ENCODE peak calls at places on chromosome 12, in eight cellular contexts. N is psoas muscle; C is caudate nucleus; J is amygdala; X is naive thymus-derived CD4-positive, alpha-beta T cell; A is choroid plexus epithelial cell; E is activated T-helper 1 cell treated with anti-CD3 and anti-CD28 coated beads, Interleukin-2, amount 50 U/mL, for 16 hours; Y is posterior cingulate gyrus. G is an unnamed sample.
A peak's percentile ranks its signal among the peaks of the same experiment; 100 is the strongest.

GRCh38 chr12:94650143-94651056 is at the start of gene TMCC3:
- DNase-seq in X (no peak), A (no peak), E (no peak), J (no peak), Y (peak; percentile 86), C (peak; percentile 13), N (peak; percentile 86), G (no peak)

GRCh38 chr12:45973526-45973925 is 16.8 kb downstream of the SCAF11 start:
- DNase-seq in N (no peak), J (no peak), X (no peak), C (no peak), E (no peak), Y (no peak), A (peak; percentile 15), G (no peak)

GRCh38 chr12:55073043-55074022 is 52.9 kb upstream of the OR9K2 start:
- DNase-seq in E (peak; percentile 51), N (peak; percentile 77), A (peak; percentile 89), Y (peak; percentile 91), X (peak; percentile 72), J (peak; percentile 36), C (peak; percentile 53), G (peak; percentile 65)

GRCh38 chr12:86196465-86196864 is 59.7 kb downstream of the MGAT4C start:
- DNase-seq in Y (no peak), A (no peak), X (no peak), C (no peak), N (no peak), E (no peak), J (no peak), G (no peak)

GRCh38 chr12:85076688-85077430 is 40.7 kb downstream of the LRRIQ1 start:
- DNase-seq in J (no peak), Y (no peak), C (no peak), A (peak; percentile 97), X (no peak), E (no peak), N (no peak), G (peak; percentile 90)

GRCh38 chr12:95674631-95675030 is 115.9 kb downstream of the NTN4 start:
- DNase-seq in Y (no peak), E (no peak), C (no peak), X (no peak), A (peak; percentile 33), J (no peak), N (no peak), G (peak; percentile 21)

GRCh38 chr12:52573306-52573705 is 337 bp downstream of the KRT74 start:
- DNase-seq in C (no peak), N (peak; percentile 41), X (no peak), J (no peak), E (no peak), Y (no peak), A (no peak), G (no peak)

GRCh38 chr12:4762773-4763172 is 42.6 kb downstream of the GALNT8 start:
- DNase-seq in X (no peak), N (no peak), Y (no peak), E (no peak), A (no peak), J (no peak), C (no peak), G (no peak)

GRCh38 chr12:87953257-87953860 is 75.8 kb downstream of the C12orf50 start:
- DNase-seq in A (peak; percentile 89), X (no peak), Y (no peak), N (no peak), E (no peak), C (no peak), J (no peak), G (peak; percentile 54)

GRCh38 chr12:104480826-104481457 is 24.2 kb downstream of the CHST11 start:
- DNase-seq in X (no peak), A (peak; percentile 83), E (no peak), J (no peak), C (no peak), N (peak; percentile 63), Y (no peak), G (no peak)

GRCh38 chr12:39824505-39825198 is 205.0 kb upstream of the ABCD2 start:
- DNase-seq in A (peak; percentile 45), J (no peak), X (no peak), N (no peak), E (no peak), Y (no peak), C (no peak), G (no peak)

GRCh38 chr12:117686911-117687377 is 281.8 kb downstream of the KSR2 start:
- DNase-seq in A (no peak), X (no peak), Y (no peak), C (no peak), N (peak; percentile 74), E (no peak), J (no peak), G (peak; percentile 43)

GRCh38 chr12:44286336-44286735 is 450.5 kb downstream of the TMEM117 start:
- DNase-seq in J (no peak), X (no peak), C (no peak), A (no peak), Y (no peak), E (no peak), N (no peak), G (no peak)

GRCh38 chr12:79435742-79436141 is 255.0 kb downstream of the PAWR start:
- DNase-seq in J (no peak), Y (no peak), X (no peak), N (no peak), E (no peak), C (no peak), A (peak; percentile 53), G (no peak)

GRCh38 chr12:62861586-62861985 is 73.4 kb downstream of the PPM1H start:
- DNase-seq in E (no peak), C (no peak), Y (no peak), N (no peak), X (no peak), J (no peak), A (no peak), G (no peak)

G was measured in H4.